ENCODE peak calls at places on chromosome 17, in five cellular contexts. H is ovary, V is endothelial cell of umbilical vein, T is A549, Q is Peyer's patch. B is an unnamed sample.

GRCh38 chr17:20010886-20011402 is 1.8 kb downstream of the SPECC1 start:
- DNase-seq in H (no peak), V (no peak), T (no peak), Q (no peak), B (no peak)

GRCh38 chr17:50080827-50081226 is 14.3 kb upstream of the PDK2 start:
- DNase-seq in H (no peak), V (no peak), T (no peak), Q (no peak), B (no peak)

GRCh38 chr17:46876353-46876887 is 25.0 kb downstream of the WNT9B start:
- DNase-seq in H (no peak), V (no peak), T (peak; percentile 51), Q (no peak), B (no peak)

GRCh38 chr17:73088561-73088960 is 3.9 kb downstream of the SLC39A11 start:
- DNase-seq in H (no peak), V (no peak), T (no peak), Q (no peak), B (no peak)

GRCh38 chr17:74218436-74218835 is 5.1 kb downstream of the TTYH2 start:
- DNase-seq in H (no peak), V (no peak), T (no peak), Q (no peak), B (no peak)

GRCh38 chr17:45318561-45319230 is 1.9 kb upstream of the MAP3K14 start:
- DNase-seq in H (no peak), V (no peak), T (no peak), Q (no peak), B (no peak)

GRCh38 chr17:81831563-81831956 is 1.5 kb downstream of the MCRIP1 start:
- DNase-seq in H (no peak), V (no peak), T (no peak), Q (no peak), B (no peak)

GRCh38 chr17:74235040-74235581 is 21.7 kb downstream of the TTYH2 start:
- DNase-seq in H (no peak), V (no peak), T (no peak), Q (no peak), B (no peak)

GRCh38 chr17:22517716-22518115 is 825.4 kb downstream of the KCNJ18 start:
- DNase-seq in H (no peak), V (no peak), T (peak; percentile 19), Q (no peak), B (no peak)

GRCh38 chr17:80968602-80969029 is 23.0 kb upstream of the CHMP6 start:
- DNase-seq in H (peak; percentile 69), V (no peak), T (no peak), Q (no peak), B (no peak)

GRCh38 chr17:7782237-7782636 is 51.8 kb upstream of the KDM6B start:
- DNase-seq in H (no peak), V (peak; percentile 16), T (peak; percentile 20), Q (no peak), B (no peak)

GRCh38 chr17:82627827-82628226 is 20.4 kb downstream of the WDR45B start:
- DNase-seq in H (peak; percentile 70), V (no peak), T (no peak), Q (no peak), B (no peak)

GRCh38 chr17:46044286-46044928 is 45.4 kb downstream of the STH start:
- DNase-seq in H (peak; percentile 88), V (peak; percentile 93), T (peak; percentile 93), Q (peak; percentile 66), B (no peak)

GRCh38 chr17:850828-851759 is 68.9 kb downstream of the MRM3 start:
- DNase-seq in H (no peak), V (no peak), T (no peak), Q (no peak), B (no peak)

GRCh38 chr17:2412561-2413021 is 11.7 kb upstream of the MNT start:
- DNase-seq in H (no peak), V (peak; percentile 39), T (no peak), Q (no peak), B (no peak)

GRCh38 chr17:73170921-73171320 is 6.1 kb downstream of the SSTR2 start:
- DNase-seq in H (no peak), V (no peak), T (no peak), Q (no peak), B (no peak)

GRCh38 chr17:67520282-67520906 is 143.3 kb downstream of the PITPNC1 start:
- DNase-seq in H (no peak), V (no peak), T (no peak), Q (no peak), B (no peak)

GRCh38 chr17:29140051-29140582 is 40.1 kb downstream of the MYO18A start:
- DNase-seq in H (peak; percentile 84), V (peak; percentile 54), T (no peak), Q (peak; percentile 90), B (no peak)

GRCh38 chr17:81397314-81398169 is 2.3 kb downstream of the BAHCC1 start:
- DNase-seq in H (no peak), V (peak; percentile 65), T (peak; percentile 81), Q (no peak), B (no peak)

GRCh38 chr17:66727634-66728570 is 107.0 kb upstream of the CACNG5 start:
- DNase-seq in H (peak; percentile 42), V (peak; percentile 61), T (peak; percentile 68), Q (no peak), B (no peak)

GRCh38 chr17:13031718-13032350 is 14.0 kb upstream of the ELAC2 start:
- DNase-seq in H (peak; percentile 38), V (peak; percentile 18), T (peak; percentile 71), Q (peak; percentile 39), B (no peak)

GRCh38 chr17:47701603-47702002 is 7.6 kb downstream of the TBKBP1 start:
- DNase-seq in H (peak; percentile 46), V (no peak), T (no peak), Q (no peak), B (no peak)

GRCh38 chr17:14432058-14432457 is 131.2 kb downstream of the HS3ST3B1 start:
- DNase-seq in H (no peak), V (no peak), T (no peak), Q (no peak), B (no peak)

GRCh38 chr17:55458977-55459376 is 37.3 kb upstream of the MMD start:
- DNase-seq in H (no peak), V (peak; percentile 16), T (peak; percentile 61), Q (no peak), B (no peak)

GRCh38 chr17:68777243-68777855 is 176.2 kb upstream of the FAM20A start:
- DNase-seq in H (peak; percentile 81), V (peak; percentile 90), T (peak; percentile 51), Q (no peak), B (no peak)

DNA sequence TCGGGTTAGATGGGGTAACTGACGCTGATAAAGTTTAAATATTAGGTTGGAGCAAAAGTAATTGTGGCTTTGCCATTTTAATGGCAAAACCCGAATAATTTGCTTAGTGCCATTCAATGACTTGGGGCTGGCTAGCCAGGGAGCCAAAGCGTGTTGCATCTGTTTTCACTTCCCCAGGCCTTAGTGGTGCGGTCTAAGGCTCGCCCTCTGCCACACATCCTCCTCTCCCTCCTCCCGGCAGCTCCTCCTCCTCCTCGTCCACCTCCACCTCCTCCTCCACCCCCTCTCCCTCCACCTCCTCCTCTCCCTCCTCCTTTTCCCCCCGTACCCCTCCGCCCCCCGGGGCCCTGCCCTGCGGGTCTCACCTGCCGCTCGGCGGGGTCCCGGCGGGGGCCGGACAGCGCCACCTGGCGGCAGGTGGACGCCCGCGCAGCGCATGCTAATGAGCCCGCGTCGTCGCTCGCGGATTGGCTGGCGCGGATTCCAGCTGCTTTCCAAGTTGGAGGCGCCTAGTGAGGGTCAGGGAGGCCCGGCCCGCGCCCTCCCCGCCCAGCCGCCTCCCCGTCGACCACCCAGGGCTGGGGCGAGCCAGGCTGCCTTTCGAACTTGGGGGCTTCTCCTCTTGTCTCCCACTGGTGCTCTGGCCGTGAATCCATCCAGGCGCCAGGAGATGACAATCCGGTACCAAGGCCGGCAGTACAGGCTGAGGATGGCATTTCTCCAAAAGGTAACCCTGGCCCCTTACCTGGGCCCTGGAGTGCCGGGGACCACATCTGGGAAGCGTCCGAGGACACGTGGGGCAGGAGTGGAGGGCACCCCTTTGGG is 36.6 kb upstream of the RGS9 start:
- DNase-seq in H (peak; percentile 90), V (peak; percentile 66), T (peak; percentile 83), Q (peak; percentile 76), B (peak; percentile 21)
- TF ChIP-seq POLR2A in H (no peak), V (no peak), T (peak; percentile 46), Q (no peak), B (no peak)

GRCh38 chr17:75571197-75571884 is 16.3 kb upstream of the MYO15B start:
- DNase-seq in H (no peak), V (peak; percentile 21), T (no peak), Q (peak; percentile 77), B (peak; percentile 33)
- H3K27ac ChIP-seq in H (no peak overlapping the region), V (peak overlapping the region; percentile 60), T (peak overlapping the region; percentile 0), Q (peak overlapping the region; percentile 55), B (peak overlapping the region; percentile 60)

GRCh38 chr17:64015447-64015846 is 5.0 kb downstream of the ICAM2 start:
- DNase-seq in H (no peak), V (no peak), T (no peak), Q (peak; percentile 12), B (no peak)

GRCh38 chr17:64016974-64017373 is 3.5 kb downstream of the ICAM2 start:
- DNase-seq in H (no peak), V (peak; percentile 74), T (no peak), Q (no peak), B (no peak)

GRCh38 chr17:64016248-64016784 is 4.1 kb downstream of the ICAM2 start:
- DNase-seq in H (no peak), V (peak; percentile 80), T (no peak), Q (peak; percentile 16), B (no peak)

GRCh38 chr17:64019486-64020067 is 856 bp downstream of the ICAM2 start:
- DNase-seq in H (no peak), V (no peak), T (no peak), Q (no peak), B (no peak)

GRCh38 chr17:64017381-64017980 is 3.0 kb downstream of the ICAM2 start:
- DNase-seq in H (no peak), V (peak; percentile 43), T (no peak), Q (no peak), B (no peak)
- TF ChIP-seq CTCF in H (no peak), V (peak; percentile 8), T (no peak), Q (peak; percentile 34), B (peak; percentile 28)

GRCh38 chr17:16439867-16440351 is 24.5 kb downstream of the TRPV2 start:
- DNase-seq in H (no peak), V (peak; percentile 29), T (no peak), Q (no peak), B (no peak)
- TF ChIP-seq POLR2A in H (no peak), V (no peak), T (no peak), Q (no peak), B (no peak)

GRCh38 chr17:57549996-57550395 is 195.1 kb downstream of the CCDC182 start:
- DNase-seq in H (no peak), V (no peak), T (no peak), Q (no peak), B (no peak)
- H3K27ac ChIP-seq in H (no peak overlapping the region), V (no peak overlapping the region), T (no peak overlapping the region), Q (no peak overlapping the region), B (no peak overlapping the region)

B was measured in esophagus squamous epithelium.